ENCODE peak calls at places on chromosomes 7 and 10, in six cellular contexts. P is pancreas, Y is OCI-LY7, O is heart left ventricle, B is HCT116, Z is GM23338. G is an unnamed sample.

GRCh38 chr7:74039337-74039736 is 11.4 kb downstream of the ELN start:
- DNase-seq in P (no peak), Y (no peak), B (no peak), Z (no peak), O (no peak), G (no peak)

GRCh38 chr7:38452615-38453014 is 178.6 kb downstream of the AMPH start:
- DNase-seq in P (no peak), Y (no peak), O (no peak), B (no peak), Z (no peak), G (no peak)

GRCh38 chr10:59006511-59007306 is 169.7 kb upstream of the PHYHIPL start:
- DNase-seq in B (no peak), Y (no peak), P (no peak), O (peak), Z (no peak), G (no peak)

GRCh38 chr10:112218960-112219359 is 35.4 kb upstream of the GPAM start:
- DNase-seq in Z (no peak), O (no peak), P (no peak), Y (no peak), B (no peak), G (no peak)

GRCh38 chr7:124566576-124566975 is 199.0 kb downstream of the GPR37 start:
- DNase-seq in Z (peak), Y (no peak), B (no peak), P (no peak), O (no peak), G (no peak)

GRCh38 chr10:71079761-71080380 is 132.5 kb upstream of the UNC5B start:
- DNase-seq in P (peak), B (no peak), Z (no peak), Y (no peak), O (peak), G (no peak)

GRCh38 chr7:139763330-139763729 is 14.5 kb downstream of the HIPK2 start:
- DNase-seq in B (no peak), Z (no peak), P (no peak), Y (no peak), O (no peak), G (no peak)

GRCh38 chr10:96509017-96509641 is 4.6 kb downstream of the TLL2 start:
- DNase-seq in Z (peak), P (no peak), Y (no peak), O (no peak), B (no peak), G (no peak)

GRCh38 chr10:61606971-61607907 is 55.5 kb upstream of the CABCOCO1 start:
- DNase-seq in Z (peak), B (peak), P (no peak), O (no peak), Y (peak), G (peak)

GRCh38 chr7:107147464-107148214 is 21.2 kb upstream of the HBP1 start:
- DNase-seq in O (no peak), B (peak), Y (peak), P (no peak), Z (peak), G (no peak)

GRCh38 chr10:89887406-89887805 is 186.0 kb downstream of the KIF20B start:
- DNase-seq in B (no peak), Y (no peak), Z (no peak), O (no peak), P (no peak), G (no peak)

GRCh38 chr7:101984141-101984879 is 166.9 kb downstream of the CUX1 start:
- DNase-seq in O (no peak), Z (no peak), Y (no peak), B (no peak), P (no peak), G (no peak)

GRCh38 chr10:62230344-62231138 is 38.1 kb downstream of the RTKN2 start:
- DNase-seq in Y (no peak), O (no peak), Z (no peak), P (no peak), B (no peak), G (peak)

GRCh38 chr7:50665403-50666123 is 100.4 kb upstream of the DDC start:
- DNase-seq in P (no peak), Z (no peak), O (no peak), Y (no peak), B (no peak), G (no peak)

GRCh38 chr10:69994262-69994661 is 58.4 kb upstream of the MACROH2A2 start:
- DNase-seq in B (peak), P (no peak), O (peak), Y (peak), Z (peak), G (peak)

GRCh38 chr10:130230611-130231010 is 94.4 kb downstream of the GLRX3 start:
- DNase-seq in P (no peak), Y (no peak), Z (no peak), B (no peak), O (no peak), G (no peak)

DNA sequence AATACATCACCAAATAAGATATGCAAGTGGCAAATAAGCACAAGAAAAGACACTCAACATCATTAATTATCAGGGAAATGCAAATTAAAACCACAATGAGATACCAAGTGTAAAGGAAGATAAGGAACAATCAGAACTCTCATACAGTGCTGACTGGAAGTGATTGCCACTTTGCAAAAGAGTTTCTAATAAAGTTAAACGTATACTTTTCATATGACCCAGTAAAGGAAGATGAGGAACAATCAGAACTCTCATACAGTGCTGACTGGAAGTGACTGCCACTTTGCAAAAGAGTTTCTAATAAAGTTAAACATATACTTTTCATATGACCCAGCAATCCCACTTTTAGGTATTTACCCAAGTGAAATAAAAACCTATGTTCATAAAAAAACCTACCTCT is 12.2 kb upstream of the JMJD1C start:
- DNase-seq in O (no peak), Z (no peak), Y (no peak), B (no peak), P (no peak), G (no peak)
- H3K4me3 ChIP-seq in O (no peak), Z (no peak), Y (no peak), B (no peak), P (no peak), G (no peak)

DNA sequence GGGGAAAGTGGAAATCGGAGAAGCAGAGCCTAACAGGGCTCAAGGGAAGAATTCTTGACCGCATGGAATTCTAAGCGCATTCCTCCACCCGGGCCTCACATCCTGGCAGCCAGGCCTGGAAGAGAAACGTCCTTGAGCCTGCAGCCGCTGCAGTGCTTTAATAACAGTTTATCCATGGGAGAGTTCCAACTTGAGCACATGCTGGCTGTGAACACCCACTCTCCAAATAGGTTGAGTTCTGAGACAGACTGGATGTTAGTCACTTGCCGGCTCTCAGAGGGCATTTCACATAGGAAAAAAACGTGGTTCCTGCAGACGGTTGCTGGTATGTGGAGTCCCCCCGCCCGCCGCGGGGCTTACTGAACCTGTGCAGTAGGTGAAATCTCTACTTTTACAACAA is 61.4 kb upstream of the STEAP1B start:
- DNase-seq in B (no peak), Y (no peak), P (peak), Z (peak), O (peak), G (no peak)
- H3K4me3 ChIP-seq in B (no peak), Y (no peak), P (no peak), Z (peak), O (no peak), G (no peak)

DNA sequence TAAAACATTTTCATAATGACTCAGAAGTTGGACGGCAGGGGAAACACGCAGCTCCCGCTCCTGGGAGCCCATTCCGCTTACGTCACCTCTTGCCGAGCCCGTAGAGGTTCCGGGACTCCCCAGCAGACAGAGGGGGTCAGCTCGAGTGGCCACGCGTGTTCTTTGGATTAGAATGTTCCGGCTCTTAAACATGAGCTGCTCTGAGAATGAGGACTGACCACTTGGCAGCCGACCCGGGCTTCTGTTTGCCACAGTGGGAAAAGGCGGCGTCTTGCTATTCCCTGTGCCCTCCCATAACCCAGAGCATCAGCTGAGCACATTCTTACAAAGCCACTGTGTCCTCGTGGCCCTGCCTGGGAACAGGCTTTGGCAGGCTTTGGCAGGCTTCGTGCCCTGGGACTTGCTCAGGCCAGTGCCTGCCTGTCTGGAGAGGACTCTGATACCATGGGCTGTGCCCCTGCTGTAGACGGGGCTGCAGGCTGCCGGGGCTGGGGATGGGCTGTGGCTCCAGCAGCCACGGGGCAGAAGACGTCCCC is 40.1 kb downstream of the PFKP start:
- DNase-seq in B (no peak), O (peak), Y (no peak), P (no peak), Z (no peak), G (no peak)
- H3K4me3 ChIP-seq in B (no peak), O (no peak), Y (no peak), P (no peak), Z (no peak), G (no peak)

DNA sequence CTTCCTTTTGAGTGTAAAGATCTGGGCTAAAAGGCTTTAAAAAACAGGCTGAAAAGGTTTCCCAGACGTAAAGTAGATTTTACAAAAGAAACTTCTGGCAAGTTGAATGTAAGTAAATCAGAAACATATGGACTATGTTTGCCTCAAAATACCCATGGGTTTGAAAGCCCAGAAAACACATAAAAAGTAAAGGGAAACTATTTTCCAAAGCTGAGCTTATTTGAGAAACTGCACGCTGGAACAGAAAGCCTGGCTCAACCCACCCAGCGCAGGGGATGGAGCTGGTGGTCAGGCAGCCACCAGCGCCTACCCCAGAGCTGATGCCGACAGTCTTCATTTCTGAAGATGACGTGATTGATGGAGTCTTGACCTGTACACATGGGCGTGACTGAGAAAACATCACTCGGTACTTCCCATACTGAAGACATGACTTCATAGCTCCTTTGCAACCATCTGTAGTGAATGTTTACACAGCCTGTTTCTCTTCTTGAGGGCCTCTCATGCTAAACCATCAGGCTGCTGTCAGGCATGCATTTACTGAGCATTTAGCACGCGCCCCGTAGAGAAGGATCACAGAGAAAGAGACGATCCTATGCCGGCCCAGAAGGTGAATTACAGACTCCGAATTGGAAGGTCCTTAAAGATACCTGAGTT is 232.6 kb upstream of the AUTS2 start:
- DNase-seq in Y (no peak), O (no peak), Z (no peak), P (no peak), B (no peak), G (no peak)
- H3K4me3 ChIP-seq in Y (no peak), O (no peak), Z (no peak), P (no peak), B (no peak), G (no peak)

DNA sequence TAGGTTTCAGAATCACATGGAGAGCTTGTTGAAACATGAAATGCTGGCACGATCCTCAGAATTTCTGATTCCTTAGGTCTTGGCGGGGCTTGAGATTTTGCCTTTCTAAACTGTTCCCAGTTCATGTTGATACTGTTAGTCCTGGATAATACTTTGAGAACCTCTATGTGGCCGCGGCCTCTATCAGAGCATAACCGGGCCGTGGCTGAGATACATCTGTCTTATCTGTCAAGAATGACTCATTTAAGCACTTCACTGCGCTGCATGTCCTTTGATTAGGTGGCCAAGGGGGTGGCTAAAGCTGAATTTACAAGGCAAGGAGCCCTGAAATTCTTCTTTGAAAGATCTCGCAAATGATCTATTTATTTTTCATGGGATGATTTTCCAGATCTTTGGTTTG is 66.9 kb downstream of the GALNT17 start:
- DNase-seq in B (no peak), Z (no peak), Y (no peak), O (no peak), P (no peak), G (no peak)
- H3K4me3 ChIP-seq in B (no peak), Z (no peak), Y (no peak), O (no peak), P (no peak), G (no peak)

DNA sequence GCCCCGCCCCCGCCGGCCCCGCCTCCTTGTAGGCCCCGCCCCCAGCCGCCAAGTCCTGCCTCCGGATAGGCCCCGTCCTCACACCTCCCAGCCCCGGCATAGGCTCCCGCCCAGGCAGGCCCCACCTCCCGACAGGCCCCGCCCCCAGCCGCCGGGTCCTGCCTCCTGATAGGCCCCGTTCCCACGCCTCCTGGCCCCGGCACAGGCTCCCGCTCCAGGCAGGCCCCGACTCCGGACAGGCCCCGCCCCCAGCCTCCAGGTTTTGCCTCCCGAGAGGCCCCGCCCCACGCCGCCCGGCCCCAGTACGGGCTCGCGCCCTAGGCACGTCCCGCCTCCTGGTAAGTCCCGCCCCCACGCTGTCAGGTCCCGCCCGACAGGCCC is 232 bp upstream of the MICALL2 start:
- DNase-seq in O (peak), B (peak), Z (peak), P (peak), Y (peak), G (peak)
- H3K4me3 ChIP-seq in O (peak), B (peak), Z (peak), P (peak), Y (peak), G (peak)

GRCh38 chr10:77511498-77512218 is 126.0 kb downstream of the KCNMA1 start:
- DNase-seq in B (no peak), P (no peak), O (no peak), Y (no peak), Z (peak), G (no peak)

GRCh38 chr10:77510695-77511094 is 126.9 kb downstream of the KCNMA1 start:
- DNase-seq in Z (no peak), B (no peak), P (no peak), Y (no peak), O (no peak), G (no peak)

GRCh38 chr10:77512219-77512578 is 125.4 kb downstream of the KCNMA1 start:
- DNase-seq in Z (no peak), B (no peak), O (no peak), P (no peak), Y (no peak), G (no peak)

GRCh38 chr10:77513783-77514331 is 123.8 kb downstream of the KCNMA1 start:
- DNase-seq in Z (peak), P (peak), Y (no peak), B (peak), O (no peak), G (no peak)

DNA sequence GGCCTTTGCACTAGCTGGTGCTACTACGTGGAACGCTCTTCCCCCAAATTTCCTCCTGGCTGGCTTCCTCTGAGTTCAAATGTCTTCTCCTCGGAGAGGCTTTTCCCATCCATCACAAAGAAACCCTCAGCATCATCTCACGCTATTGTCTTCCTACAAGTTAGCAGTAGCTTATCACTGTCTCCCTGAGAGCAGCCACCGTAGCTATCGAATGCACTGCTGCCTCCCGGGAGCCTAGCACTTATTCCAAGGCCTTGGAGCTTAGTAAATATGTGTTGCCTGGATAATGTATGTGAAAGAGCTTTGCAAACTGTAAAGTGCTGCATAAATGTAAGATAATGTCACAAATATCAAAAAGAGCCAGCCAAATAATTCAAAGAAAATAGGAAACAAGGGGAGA is 124.4 kb downstream of the KCNMA1 start:
- DNase-seq in B (no peak), Y (no peak), P (no peak), Z (no peak), O (no peak), G (no peak)
- H3K4me3 ChIP-seq in B (peak), Y (no peak), P (no peak), Z (no peak), O (no peak), G (no peak)

DNA sequence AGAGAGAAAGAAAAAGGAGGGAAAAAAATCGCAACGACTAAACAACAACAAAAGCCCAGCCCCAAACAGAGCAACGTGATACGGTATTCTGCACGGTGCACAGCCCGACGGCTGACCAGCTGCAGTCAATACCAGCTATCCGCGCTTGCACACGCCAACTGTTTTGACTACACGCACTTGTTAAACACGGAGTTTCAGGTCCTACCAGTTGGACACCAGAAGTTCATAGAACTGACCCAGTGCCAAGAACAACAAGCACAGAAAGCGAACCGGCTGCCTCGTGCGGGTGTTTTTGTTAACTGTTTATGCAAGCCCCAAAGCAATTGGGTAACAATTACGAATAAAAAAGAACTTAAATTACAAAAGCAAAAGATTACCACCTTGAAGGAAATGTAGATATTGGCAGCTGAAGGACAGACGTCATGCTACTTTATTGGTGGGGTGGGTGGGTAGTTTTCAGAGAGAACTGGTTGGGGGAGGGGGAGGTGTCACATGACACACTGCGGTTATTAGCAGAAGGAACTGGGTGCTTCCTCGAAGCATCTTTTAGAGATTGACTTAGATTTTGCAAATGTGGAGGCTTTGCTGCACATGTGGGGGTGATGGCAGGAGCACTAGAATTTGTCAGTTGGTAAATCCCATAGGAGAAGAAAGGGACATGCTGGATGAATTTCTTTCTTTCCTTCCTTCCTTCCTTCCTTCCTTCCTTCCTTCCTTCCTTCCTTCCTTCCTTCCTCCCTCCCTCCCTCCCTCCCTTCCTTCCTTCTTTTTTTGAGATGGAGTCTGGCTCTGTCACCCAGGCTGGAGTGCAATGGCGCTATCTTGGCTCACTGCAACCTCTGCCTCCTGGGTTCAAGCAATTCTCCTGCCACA is 110.6 kb upstream of the EFCAB10 start:
- DNase-seq in P (peak), Y (peak), Z (peak), O (peak), B (no peak), G (no peak)
- H3K4me3 ChIP-seq in P (peak), Y (peak), Z (peak), O (peak), B (no peak), G (no peak)

DNA sequence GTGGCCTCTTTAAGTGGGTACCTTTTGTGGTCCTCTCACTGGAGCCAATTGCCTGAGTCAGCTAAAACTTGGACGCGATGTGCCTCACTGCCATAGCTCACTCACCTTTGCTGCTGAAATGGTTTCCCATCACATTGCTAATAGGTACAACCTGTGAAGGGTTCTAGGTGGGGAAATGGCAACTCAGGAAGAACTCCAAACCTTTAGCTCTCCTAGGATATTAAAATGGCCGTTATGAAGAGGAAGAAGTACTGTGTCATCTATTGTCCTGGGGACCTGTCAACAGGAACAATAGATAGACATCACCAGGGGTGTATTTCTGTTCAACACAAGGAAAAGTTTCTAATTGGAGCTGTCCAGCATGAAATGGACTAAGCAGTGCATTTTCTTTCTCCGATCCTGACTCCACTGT is 1.2 kb upstream of the ZNF655 start:
- DNase-seq in O (no peak), Y (peak), P (no peak), B (no peak), Z (no peak), G (no peak)
- H3K4me3 ChIP-seq in O (no peak), Y (peak), P (peak), B (peak), Z (peak), G (peak)

G was measured in Jurkat, Clone E6-1.